ENCODE peak calls at places on chromosomes 13 and 19, in seven cellular contexts. O, H, R, J, T, Y and G are unnamed samples.

GRCh38 chr13:44299544-44299943 is 74.1 kb upstream of the SERP2 start:
- DNase-seq in O (no peak), H (no peak), R (no peak), J (no peak), T (no peak), Y (no peak), G (no peak)

GRCh38 chr13:21045101-21045500 is 16.3 kb downstream of the LATS2 start:
- DNase-seq in O (no peak), H (no peak), R (no peak), J (no peak), T (no peak), Y (no peak), G (no peak)

GRCh38 chr13:33855371-33855895 is 37.5 kb downstream of the RFC3 start:
- DNase-seq in O (no peak), H (no peak), R (no peak), J (no peak), T (no peak), Y (no peak), G (no peak)

GRCh38 chr13:91579320-91579719 is 180.9 kb downstream of the GPC5 start:
- DNase-seq in O (no peak), H (no peak), R (no peak), J (no peak), T (no peak), Y (no peak), G (no peak)

GRCh38 chr13:37869756-37870488 is at the start of gene TRPC4:
- DNase-seq in O (peak), H (peak), R (peak), J (no peak), T (peak), Y (no peak), G (peak)

GRCh38 chr19:11091343-11092153 is 2.3 kb downstream of the LDLR start:
- DNase-seq in O (peak), H (no peak), R (peak), J (peak), T (no peak), Y (no peak), G (peak)

GRCh38 chr13:105196052-105196451 is 1339.4 kb downstream of the EFNB2 start:
- DNase-seq in O (no peak), H (no peak), R (no peak), J (no peak), T (no peak), Y (no peak), G (peak)

GRCh38 chr13:52665325-52665724 is 12.7 kb downstream of the SUGT1 start:
- DNase-seq in O (peak), H (no peak), R (peak), J (peak), T (peak), Y (no peak), G (no peak)

GRCh38 chr13:111912991-111913781 is 153.8 kb upstream of the SOX1 start:
- DNase-seq in O (no peak), H (no peak), R (no peak), J (no peak), T (no peak), Y (no peak), G (no peak)

GRCh38 chr19:32581704-32582164 is 744 bp downstream of the PDCD5 start:
- DNase-seq in O (peak), H (peak), R (no peak), J (no peak), T (peak), Y (no peak), G (peak)

GRCh38 chr13:99548448-99548847 is 47.2 kb downstream of the TM9SF2 start:
- DNase-seq in O (no peak), H (no peak), R (no peak), J (no peak), T (no peak), Y (no peak), G (peak)

GRCh38 chr13:94598281-94598680 is 2.3 kb upstream of the TGDS start:
- DNase-seq in O (no peak), H (no peak), R (no peak), J (no peak), T (no peak), Y (no peak), G (no peak)

GRCh38 chr19:9018163-9018875 is 8.1 kb upstream of the MUC16 start:
- DNase-seq in O (peak), H (no peak), R (no peak), J (peak), T (no peak), Y (no peak), G (no peak)

GRCh38 chr19:45250832-45251451 is at the start of gene MARK4:
- DNase-seq in O (peak), H (peak), R (no peak), J (peak), T (peak), Y (no peak), G (peak)

GRCh38 chr19:28377077-28377476 is 835.9 kb downstream of the UQCRFS1 start:
- DNase-seq in O (no peak), H (no peak), R (no peak), J (no peak), T (no peak), Y (no peak), G (no peak)

GRCh38 chr13:110236831-110237261 is 70.1 kb downstream of the COL4A1 start:
- DNase-seq in O (no peak), H (no peak), R (no peak), J (no peak), T (no peak), Y (no peak), G (no peak)

GRCh38 chr19:3736106-3736724 is 25.3 kb downstream of the APBA3 start:
- DNase-seq in O (no peak), H (no peak), R (no peak), J (no peak), T (no peak), Y (no peak), G (no peak)

GRCh38 chr13:97316390-97316789 is 94.3 kb downstream of the MBNL2 start:
- DNase-seq in O (no peak), H (no peak), R (no peak), J (no peak), T (no peak), Y (no peak), G (no peak)
- H3K4me3 ChIP-seq in O (no peak), H (no peak), R (no peak), J (no peak), T (no peak), Y (no peak), G (no peak)

DNA sequence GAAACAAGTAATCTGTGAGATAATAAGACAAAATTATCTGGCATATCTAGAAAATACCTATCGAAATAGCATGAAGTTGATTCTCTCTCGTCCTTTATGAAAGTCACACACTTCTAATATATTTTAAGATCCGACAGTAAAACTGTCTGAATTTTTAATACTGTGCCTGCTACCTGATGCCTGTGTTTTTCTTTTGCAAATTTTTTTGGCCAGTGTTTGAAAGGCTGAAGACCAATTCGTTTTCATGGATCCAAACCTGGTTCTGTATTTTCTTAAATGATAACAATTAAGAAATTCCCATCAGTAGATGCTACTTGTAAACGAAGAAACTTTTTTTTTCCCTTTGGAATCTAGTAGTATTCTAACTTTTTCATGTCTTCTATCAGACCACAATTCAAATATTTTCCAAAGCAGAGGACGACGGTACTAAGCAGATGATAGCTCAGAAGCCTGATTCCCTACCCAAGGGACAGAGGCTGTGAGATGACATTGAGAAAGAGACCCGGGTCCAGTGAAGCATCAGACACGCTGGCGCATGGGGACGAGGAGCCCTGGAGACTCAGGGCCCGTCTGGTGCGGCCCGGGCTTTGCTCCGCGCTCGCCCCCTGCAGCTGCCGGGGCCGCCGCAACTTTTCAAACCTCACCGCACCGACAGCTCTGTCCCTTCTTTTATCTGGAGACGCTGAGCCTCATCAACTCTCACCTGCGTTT is 49.5 kb upstream of the PABPC3 start:
- DNase-seq in O (no peak), H (peak), R (no peak), J (no peak), T (peak), Y (no peak), G (no peak)
- TF ChIP-seq CTCF in O (no peak), H (no peak), R (no peak), J (no peak), T (no peak), Y (no peak), G (no peak)

DNA sequence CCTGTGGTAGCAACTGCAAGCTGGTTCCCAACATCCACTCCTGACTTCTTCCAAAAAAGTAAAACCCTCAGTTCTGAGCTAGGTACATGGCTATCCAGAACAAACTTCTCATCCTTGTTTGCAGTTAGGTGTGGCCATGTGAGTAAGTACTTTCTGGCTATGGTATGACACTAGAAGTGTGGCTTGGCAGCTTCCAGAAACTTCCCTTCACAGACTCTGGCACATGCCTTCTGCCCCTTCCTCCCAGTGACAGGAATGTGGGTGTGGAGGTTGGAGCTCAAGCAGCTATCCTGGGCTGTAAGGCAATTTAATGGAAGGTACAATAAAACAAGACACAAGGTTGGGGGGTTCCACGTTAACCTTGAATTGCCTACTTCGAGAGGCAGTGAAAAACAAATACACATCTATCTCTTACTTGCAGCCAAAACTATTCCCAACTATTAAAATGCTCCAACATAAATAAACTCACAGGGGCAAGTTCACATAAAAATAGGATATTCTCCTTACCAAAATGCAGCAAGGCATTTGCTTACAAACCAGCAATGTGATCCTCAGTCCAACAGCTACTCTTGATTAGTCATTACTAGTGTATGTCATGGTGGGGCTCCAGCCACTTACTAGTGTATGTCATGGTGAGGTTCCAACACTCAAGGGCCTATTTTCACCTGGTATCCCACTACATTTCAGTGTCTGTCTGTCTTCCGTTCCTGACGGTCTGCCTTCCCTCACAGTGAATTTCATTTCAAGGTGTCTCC is 3.1 kb downstream of the SMG9 start:
- DNase-seq in O (no peak), H (no peak), R (no peak), J (no peak), T (no peak), Y (no peak), G (no peak)
- TF ChIP-seq MAX in O (no peak), H (no peak), R (no peak), J (no peak), T (no peak), Y (no peak), G (no peak)

DNA sequence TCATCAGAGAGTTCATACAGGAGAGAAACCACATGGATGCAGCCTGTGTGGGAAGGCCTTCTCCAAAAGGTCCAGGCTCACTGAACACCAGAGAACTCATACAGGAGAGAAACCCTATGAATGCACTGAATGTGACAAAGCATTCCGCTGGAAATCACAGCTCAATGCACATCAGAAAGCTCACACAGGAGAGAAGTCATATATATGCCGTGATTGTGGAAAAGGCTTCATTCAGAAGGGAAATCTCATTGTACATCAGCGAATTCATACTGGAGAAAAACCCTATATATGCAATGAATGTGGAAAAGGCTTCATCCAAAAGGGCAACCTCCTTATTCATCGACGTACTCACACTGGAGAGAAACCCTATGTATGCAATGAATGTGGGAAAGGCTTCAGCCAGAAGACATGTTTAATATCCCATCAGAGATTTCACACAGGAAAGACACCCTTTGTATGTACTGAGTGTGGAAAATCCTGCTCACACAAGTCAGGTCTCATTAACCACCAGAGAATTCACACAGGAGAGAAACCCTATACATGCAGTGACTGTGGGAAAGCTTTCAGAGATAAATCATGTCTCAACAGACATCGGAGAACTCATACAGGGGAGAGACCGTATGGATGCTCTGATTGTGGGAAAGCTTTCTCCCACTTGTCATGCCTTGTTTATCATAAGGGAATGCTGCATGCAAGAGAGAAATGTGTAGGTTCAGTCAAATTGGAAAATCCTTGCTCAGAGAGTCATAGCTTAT is 17.7 kb downstream of the ZNF613 start:
- DNase-seq in O (no peak), H (no peak), R (no peak), J (no peak), T (no peak), Y (no peak), G (no peak)
- H3K4me3 ChIP-seq in O (no peak), H (no peak), R (no peak), J (no peak), T (peak), Y (no peak), G (no peak)

DNA sequence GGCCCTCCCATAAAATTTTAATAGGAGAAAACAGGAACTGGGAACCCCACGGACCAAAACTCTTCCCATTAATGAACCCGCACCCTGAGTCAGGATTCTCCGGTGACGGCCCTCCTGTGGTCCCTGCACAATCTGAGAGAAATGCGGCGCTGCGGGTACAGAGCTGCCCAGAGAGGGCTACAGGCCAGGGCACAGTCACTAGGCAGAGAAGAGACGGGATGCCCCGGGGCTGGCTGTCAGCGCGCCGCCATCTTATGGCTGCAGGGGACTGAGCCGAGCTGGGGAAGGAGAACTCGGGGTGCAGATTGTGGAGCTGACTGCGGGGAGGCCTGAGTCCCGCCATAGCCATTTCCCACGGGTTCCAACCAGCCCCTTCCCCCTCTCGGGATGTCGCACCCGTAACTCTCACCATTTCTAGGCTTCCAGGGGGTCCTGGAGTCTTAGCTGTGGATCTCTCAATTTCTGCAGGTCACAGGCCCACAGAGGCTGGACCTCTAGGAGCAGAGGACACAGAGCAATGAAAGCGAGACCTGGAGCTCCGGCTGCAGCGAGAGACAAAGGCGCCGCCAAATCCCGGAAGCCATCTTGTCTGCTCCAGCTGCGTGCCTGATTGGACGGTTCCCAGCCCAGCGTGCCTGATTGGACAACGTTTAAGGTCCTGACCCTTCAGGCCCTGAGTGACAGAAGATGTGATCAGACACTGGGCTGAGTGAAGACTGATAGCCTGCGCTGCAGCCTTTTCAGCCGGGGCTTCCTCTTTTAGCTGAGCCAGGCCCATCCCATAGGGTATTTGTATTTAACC is at the start of gene ZNF675:
- DNase-seq in O (peak), H (peak), R (peak), J (peak), T (peak), Y (peak), G (peak)
- TF ChIP-seq CTCF in O (no peak), H (no peak), R (peak), J (no peak), T (peak), Y (no peak), G (no peak)

GRCh38 chr13:108034909-108035308 is 180.4 kb downstream of the LIG4 start:
- DNase-seq in O (no peak), H (no peak), R (no peak), J (no peak), T (no peak), Y (no peak), G (no peak)
- TF ChIP-seq MAX in O (no peak), H (no peak), R (no peak), J (no peak), T (no peak), Y (no peak), G (no peak)

DNA sequence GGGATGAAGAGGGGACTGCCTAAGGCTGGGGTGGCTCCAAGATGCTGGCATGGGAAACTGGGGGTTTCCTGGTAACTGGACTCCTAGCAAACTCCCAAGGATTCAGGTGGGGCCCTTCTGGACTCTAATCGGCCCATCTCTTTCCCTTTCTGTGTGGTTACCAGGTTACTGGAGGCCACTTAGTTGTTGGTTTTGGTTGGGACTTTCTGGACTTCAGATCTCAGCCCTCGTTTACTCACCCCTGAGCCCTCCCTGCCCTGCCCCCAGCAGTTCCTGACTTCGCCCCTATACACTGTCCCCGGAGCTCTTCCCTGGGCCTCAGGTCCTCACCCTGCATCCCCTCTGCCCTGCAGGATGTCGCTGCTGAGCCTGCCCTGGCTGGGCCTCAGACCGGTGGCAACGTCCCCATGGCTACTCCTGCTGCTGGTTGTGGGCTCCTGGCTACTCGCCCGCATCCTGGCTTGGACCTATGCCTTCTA is 328 bp downstream of the CYP4F12 start:
- DNase-seq in O (no peak), H (no peak), R (peak), J (no peak), T (no peak), Y (no peak), G (no peak)
- H3K4me3 ChIP-seq in O (peak), H (no peak), R (peak), J (no peak), T (no peak), Y (no peak), G (no peak)

GRCh38 chr13:57212989-57213388 is 46.0 kb downstream of the PRR20E start:
- DNase-seq in O (no peak), H (no peak), R (no peak), J (no peak), T (no peak), Y (no peak), G (no peak)
- TF ChIP-seq CTCF in O (no peak), H (no peak), R (no peak), J (no peak), T (no peak), Y (no peak), G (no peak)

DNA sequence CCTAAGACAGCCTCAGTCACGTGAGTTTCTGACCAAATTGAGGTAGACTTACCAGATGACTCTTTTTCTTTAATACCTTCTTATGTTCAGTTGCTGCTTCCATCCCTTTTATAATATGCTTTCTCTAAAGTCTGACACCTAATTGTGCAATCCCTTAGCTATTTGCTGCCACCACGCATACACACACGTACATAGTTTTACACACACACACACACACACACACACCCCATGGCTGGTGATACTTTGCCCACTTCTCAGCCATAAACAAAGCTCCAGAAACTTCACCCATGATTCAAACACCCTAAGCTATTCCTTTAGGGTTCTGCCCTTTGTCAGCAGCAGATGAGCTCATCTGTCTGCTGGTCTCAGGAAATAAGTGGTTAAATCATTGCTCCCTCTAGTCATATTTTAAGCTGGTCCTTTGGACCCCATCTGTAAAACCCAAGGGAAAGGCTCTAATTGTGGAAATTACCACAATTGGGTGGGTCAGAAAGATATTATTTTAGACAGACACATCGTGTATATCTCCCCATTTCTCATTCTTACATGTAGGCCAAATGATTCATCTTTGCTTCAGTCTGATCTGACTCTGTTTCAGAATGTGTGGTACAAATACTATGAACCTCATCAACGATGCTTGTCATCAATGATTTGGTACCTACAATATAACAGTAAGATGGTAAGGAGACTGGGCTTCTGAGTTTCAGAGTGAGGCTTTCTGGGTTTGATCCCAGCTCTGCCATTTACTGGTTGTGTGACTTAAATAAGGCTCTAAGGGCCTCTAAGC is 69.2 kb downstream of the NALCN start:
- DNase-seq in O (no peak), H (no peak), R (no peak), J (no peak), T (no peak), Y (no peak), G (no peak)
- TF ChIP-seq MAX in O (no peak), H (no peak), R (no peak), J (no peak), T (no peak), Y (no peak), G (no peak)

GRCh38 chr13:73837147-73837546 is 297.1 kb downstream of the KLF12 start:
- DNase-seq in O (no peak), H (no peak), R (no peak), J (no peak), T (peak), Y (no peak), G (no peak)
- H3K4me3 ChIP-seq in O (no peak), H (no peak), R (no peak), J (no peak), T (no peak), Y (no peak), G (no peak)